ENCODE peak calls at places on chromosomes 6 and 20, in six cellular contexts. R, Q, P, Y, K and G are unnamed samples. For H3K4me1, the result is how much of the 10 kb centered on the place peaks cover.

GRCh38 chr6:24849713-24850112 is 51.0 kb upstream of the ARMH2 start:
- DNase-seq in R (no peak), Q (no peak), P (no peak), Y (no peak), K (no peak), G (no peak)

GRCh38 chr6:168517742-168518347 is 76.9 kb downstream of the SMOC2 start:
- DNase-seq in R (no peak), Q (no peak), P (no peak), Y (no peak), K (no peak), G (no peak)

GRCh38 chr6:144878577-144878976 is 593.4 kb downstream of the UTRN start:
- DNase-seq in R (no peak), Q (no peak), P (no peak), Y (no peak), K (no peak), G (no peak)

GRCh38 chr6:56913276-56914138 is 41.4 kb upstream of the BEND6 start:
- DNase-seq in R (no peak), Q (no peak), P (no peak), Y (peak), K (no peak), G (no peak)

GRCh38 chr6:43506667-43507471 is 3.3 kb downstream of the LRRC73 start:
- DNase-seq in R (peak), Q (peak), P (peak), Y (peak), K (peak), G (peak)

GRCh38 chr20:3218307-3218988 is 9.2 kb downstream of the ITPA start:
- DNase-seq in R (peak), Q (peak), P (peak), Y (no peak), K (peak), G (peak)

GRCh38 chr6:127343753-127344659 is 597 bp upstream of the ECHDC1 start:
- DNase-seq in R (no peak), Q (peak), P (no peak), Y (peak), K (peak), G (no peak)

GRCh38 chr20:13251556-13251955 is 30.5 kb downstream of the ISM1 start:
- DNase-seq in R (no peak), Q (no peak), P (no peak), Y (no peak), K (no peak), G (no peak)

GRCh38 chr6:88763160-88763559 is 200.3 kb downstream of the RNGTT start:
- DNase-seq in R (no peak), Q (no peak), P (no peak), Y (peak), K (no peak), G (no peak)

GRCh38 chr6:12785301-12785700 is 68.7 kb downstream of the PHACTR1 start:
- DNase-seq in R (no peak), Q (no peak), P (no peak), Y (no peak), K (no peak), G (no peak)

GRCh38 chr6:88867841-88868558 is 95.4 kb downstream of the RNGTT start:
- DNase-seq in R (no peak), Q (no peak), P (no peak), Y (peak), K (no peak), G (no peak)

GRCh38 chr6:11042750-11043551 is 1.2 kb downstream of the ELOVL2 start:
- DNase-seq in R (no peak), Q (peak), P (no peak), Y (peak), K (no peak), G (no peak)

GRCh38 chr6:20678831-20679352 is 144.6 kb downstream of the CDKAL1 start:
- DNase-seq in R (no peak), Q (no peak), P (no peak), Y (no peak), K (no peak), G (no peak)

GRCh38 chr6:105077592-105078463 is 102.0 kb downstream of the POPDC3 start:
- DNase-seq in R (no peak), Q (peak), P (no peak), Y (peak), K (peak), G (no peak)

GRCh38 chr6:127855542-127856159 is 45.2 kb downstream of the THEMIS start:
- DNase-seq in R (no peak), Q (peak), P (no peak), Y (no peak), K (peak), G (no peak)

GRCh38 chr20:58716476-58717277 is 24.1 kb downstream of the NPEPL1 start:
- DNase-seq in R (peak), Q (peak), P (no peak), Y (no peak), K (no peak), G (peak)

GRCh38 chr6:134880487-134881190 is 69.3 kb downstream of the ALDH8A1 start:
- DNase-seq in R (no peak), Q (no peak), P (no peak), Y (no peak), K (no peak), G (no peak)

GRCh38 chr6:116572162-116572561 is 858 bp downstream of the RWDD1 start:
- DNase-seq in R (no peak), Q (peak), P (no peak), Y (peak), K (peak), G (peak)

GRCh38 chr20:63878855-63879254 is 13.8 kb downstream of the TPD52L2 start:
- DNase-seq in R (no peak), Q (no peak), P (no peak), Y (no peak), K (no peak), G (no peak)

GRCh38 chr6:3911130-3911529 is 62.0 kb downstream of the FAM50B start:
- DNase-seq in R (no peak), Q (no peak), P (no peak), Y (no peak), K (no peak), G (no peak)

GRCh38 chr6:154683756-154684523 is 49.3 kb upstream of the SCAF8 start:
- DNase-seq in R (no peak), Q (no peak), P (no peak), Y (peak), K (peak), G (no peak)

GRCh38 chr6:169830876-169831275 is 79.5 kb downstream of the ERMARD start:
- DNase-seq in R (no peak), Q (no peak), P (peak), Y (no peak), K (no peak), G (no peak)

GRCh38 chr6:114304304-114304887 is 38.4 kb downstream of the HS3ST5 start:
- DNase-seq in R (no peak), Q (no peak), P (no peak), Y (peak), K (no peak), G (no peak)

GRCh38 chr6:134373282-134373922 is 55.5 kb upstream of the SGK1 start:
- DNase-seq in R (no peak), Q (no peak), P (no peak), Y (peak), K (peak), G (no peak)

GRCh38 chr20:9280654-9281053 is 211.8 kb downstream of the PLCB4 start:
- DNase-seq in R (no peak), Q (no peak), P (no peak), Y (no peak), K (no peak), G (no peak)

GRCh38 chr6:90100059-90100665 is 196.5 kb downstream of the BACH2 start:
- DNase-seq in R (no peak), Q (no peak), P (no peak), Y (peak), K (no peak), G (no peak)

GRCh38 chr6:68779366-68779765 is 144.3 kb downstream of the ADGRB3 start:
- DNase-seq in R (no peak), Q (no peak), P (no peak), Y (no peak), K (no peak), G (no peak)

GRCh38 chr20:49112596-49113274 is 66.6 kb downstream of the CSE1L start:
- DNase-seq in R (no peak), Q (no peak), P (no peak), Y (peak), K (no peak), G (no peak)

GRCh38 chr20:36682311-36682710 is 36.3 kb upstream of the SLA2 start:
- DNase-seq in R (no peak), Q (no peak), P (no peak), Y (no peak), K (no peak), G (no peak)

GRCh38 chr6:32153252-32153834 is 598 bp upstream of the PPT2 start:
- DNase-seq in R (no peak), Q (peak), P (peak), Y (peak), K (peak), G (no peak)

GRCh38 chr20:38139919-38140753 is 24.9 kb downstream of the TGM2 start:
- DNase-seq in R (no peak), Q (no peak), P (peak), Y (peak), K (peak), G (no peak)

GRCh38 chr6:112739766-112740165 is 392.6 kb downstream of the RFPL4B start:
- DNase-seq in R (no peak), Q (no peak), P (no peak), Y (no peak), K (no peak), G (no peak)

GRCh38 chr6:138307816-138308727 is 69.6 kb upstream of the SMIM28 start:
- DNase-seq in R (no peak), Q (no peak), P (no peak), Y (no peak), K (peak), G (peak)

GRCh38 chr6:12718025-12718424 is 1.5 kb downstream of the PHACTR1 start:
- DNase-seq in R (no peak), Q (no peak), P (no peak), Y (peak), K (no peak), G (no peak)

DNA sequence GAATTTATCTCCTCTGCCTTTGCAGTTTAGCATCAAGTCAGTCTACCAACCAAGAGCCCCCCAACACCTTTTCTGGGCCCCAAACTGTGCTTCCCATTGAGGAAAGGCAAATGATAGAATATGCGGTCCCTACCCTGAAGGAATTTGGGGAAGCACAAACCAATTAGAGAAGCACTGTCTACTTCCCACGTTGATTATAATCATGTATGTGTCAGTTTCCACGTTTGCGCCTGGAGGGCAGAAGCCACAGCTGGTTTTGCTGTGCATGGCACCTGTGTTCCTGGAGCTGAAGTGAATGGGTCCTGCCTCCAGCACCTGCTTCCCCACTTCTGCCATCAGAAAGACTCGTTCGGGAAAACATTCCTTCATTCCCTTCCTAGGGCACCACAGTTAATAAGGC is 333.7 kb downstream of the NRN1 start:
- DNase-seq in R (no peak), Q (no peak), P (no peak), Y (no peak), K (no peak), G (no peak)
- TF ChIP-seq CTCF in R (no peak), Q (no peak), P (no peak), Y (no peak), K (no peak), G (no peak)

DNA sequence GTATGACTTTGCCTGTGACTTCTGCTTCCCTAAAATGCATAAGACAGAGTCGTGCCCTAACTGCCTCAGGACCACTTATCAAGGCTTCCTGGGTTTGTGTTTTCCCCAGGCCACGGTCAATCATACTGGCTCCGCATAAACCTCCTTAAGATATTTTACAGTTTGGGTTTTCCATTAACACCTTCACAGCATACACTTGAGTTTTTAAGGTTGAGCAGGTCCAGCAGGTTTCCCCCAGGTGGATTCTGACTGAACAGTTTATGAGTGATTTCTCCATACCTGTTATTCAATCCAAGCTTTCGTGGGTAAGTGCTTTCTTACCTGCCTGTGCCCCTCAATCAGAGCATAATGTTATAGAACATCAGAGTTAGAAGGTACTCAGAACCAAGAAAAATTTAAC is 39.3 kb downstream of the NINL start:
- DNase-seq in R (no peak), Q (no peak), P (no peak), Y (no peak), K (no peak), G (no peak)
- H3K4me1 ChIP-seq in R (under half), Q (under half), P (under half), Y (under half), K (under half), G (under half)

GRCh38 chr6:107080036-107080435 is 35.3 kb downstream of the BEND3 start:
- DNase-seq in R (no peak), Q (no peak), P (no peak), Y (no peak), K (no peak), G (no peak)

GRCh38 chr6:107083921-107084320 is 31.4 kb downstream of the BEND3 start:
- DNase-seq in R (no peak), Q (no peak), P (no peak), Y (no peak), K (no peak), G (no peak)

GRCh38 chr6:107079429-107079828 is 35.9 kb downstream of the BEND3 start:
- DNase-seq in R (no peak), Q (no peak), P (no peak), Y (no peak), K (no peak), G (no peak)

GRCh38 chr6:107083047-107083768 is 32.1 kb downstream of the BEND3 start:
- DNase-seq in R (no peak), Q (no peak), P (no peak), Y (no peak), K (no peak), G (no peak)

DNA sequence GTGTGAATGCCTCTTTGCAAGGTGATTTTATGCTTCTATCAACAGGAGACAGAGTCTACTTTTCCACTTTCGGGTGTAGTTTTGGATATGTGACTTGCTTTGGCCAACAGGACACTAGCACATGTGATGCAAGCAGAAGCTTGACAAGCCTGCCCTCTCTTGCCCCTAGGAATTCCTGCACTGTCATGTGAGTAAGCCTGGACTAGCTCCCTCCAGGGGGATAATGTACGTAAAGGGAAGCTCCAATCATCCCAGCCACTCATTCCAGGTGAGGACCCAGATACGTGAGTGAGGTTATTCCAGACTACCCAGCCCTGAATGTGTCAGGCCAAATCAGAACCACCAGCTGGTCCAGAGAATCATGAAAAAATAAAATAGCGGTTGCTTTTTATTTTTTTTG is 33.3 kb downstream of the BEND3 start:
- DNase-seq in R (no peak), Q (peak), P (no peak), Y (no peak), K (no peak), G (no peak)
- TF ChIP-seq CTCF in R (no peak), Q (peak), P (no peak), Y (no peak), K (no peak), G (no peak)

GRCh38 chr20:35595456-35595855 is 20.2 kb upstream of the SPAG4 start:
- DNase-seq in R (no peak), Q (no peak), P (no peak), Y (no peak), K (no peak), G (no peak)
- H3K4me1 ChIP-seq in R (under half), Q (under half), P (under half), Y (under half), K (under half), G (under half)

GRCh38 chr6:63348836-63349235 is 29.1 kb upstream of the LGSN start:
- DNase-seq in R (no peak), Q (no peak), P (no peak), Y (no peak), K (no peak), G (no peak)

GRCh38 chr6:63349401-63349800 is 29.6 kb upstream of the LGSN start:
- DNase-seq in R (no peak), Q (no peak), P (no peak), Y (no peak), K (no peak), G (no peak)

GRCh38 chr6:63352587-63353281 is 33.0 kb upstream of the LGSN start:
- DNase-seq in R (no peak), Q (peak), P (no peak), Y (peak), K (peak), G (no peak)

GRCh38 chr6:63353282-63353630 is 33.5 kb upstream of the LGSN start:
- DNase-seq in R (no peak), Q (no peak), P (no peak), Y (no peak), K (no peak), G (no peak)

DNA sequence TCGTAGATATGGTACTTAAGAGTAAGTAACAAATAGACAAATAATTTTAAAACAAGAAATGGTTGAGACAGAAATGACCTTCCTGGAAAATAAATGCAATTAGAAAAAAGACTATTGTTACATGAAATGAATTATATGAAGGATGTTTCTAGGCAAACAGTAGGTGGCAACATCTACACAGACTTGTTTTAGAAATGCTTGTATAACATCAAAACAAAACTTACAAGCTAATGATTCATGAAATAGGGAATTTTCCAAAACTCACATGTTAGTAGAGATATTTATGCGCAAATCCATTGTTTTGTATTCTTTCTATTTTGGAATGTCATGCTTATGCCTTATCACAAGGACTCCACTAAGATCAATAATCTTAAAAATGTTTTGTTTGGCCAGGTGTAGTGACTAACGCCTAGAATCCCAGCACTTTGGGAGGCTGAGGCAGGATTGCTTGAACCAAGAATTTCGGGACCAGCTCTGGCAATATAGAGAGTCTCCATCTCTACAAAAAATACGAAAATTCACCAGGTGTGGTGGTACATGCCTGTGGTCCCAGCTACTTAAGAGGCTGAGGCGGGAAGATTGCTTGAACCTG is 32.3 kb upstream of the LGSN start:
- DNase-seq in R (no peak), Q (no peak), P (no peak), Y (peak), K (no peak), G (no peak)
- TF ChIP-seq CTCF in R (no peak), Q (peak), P (peak), Y (peak), K (no peak), G (peak)

DNA sequence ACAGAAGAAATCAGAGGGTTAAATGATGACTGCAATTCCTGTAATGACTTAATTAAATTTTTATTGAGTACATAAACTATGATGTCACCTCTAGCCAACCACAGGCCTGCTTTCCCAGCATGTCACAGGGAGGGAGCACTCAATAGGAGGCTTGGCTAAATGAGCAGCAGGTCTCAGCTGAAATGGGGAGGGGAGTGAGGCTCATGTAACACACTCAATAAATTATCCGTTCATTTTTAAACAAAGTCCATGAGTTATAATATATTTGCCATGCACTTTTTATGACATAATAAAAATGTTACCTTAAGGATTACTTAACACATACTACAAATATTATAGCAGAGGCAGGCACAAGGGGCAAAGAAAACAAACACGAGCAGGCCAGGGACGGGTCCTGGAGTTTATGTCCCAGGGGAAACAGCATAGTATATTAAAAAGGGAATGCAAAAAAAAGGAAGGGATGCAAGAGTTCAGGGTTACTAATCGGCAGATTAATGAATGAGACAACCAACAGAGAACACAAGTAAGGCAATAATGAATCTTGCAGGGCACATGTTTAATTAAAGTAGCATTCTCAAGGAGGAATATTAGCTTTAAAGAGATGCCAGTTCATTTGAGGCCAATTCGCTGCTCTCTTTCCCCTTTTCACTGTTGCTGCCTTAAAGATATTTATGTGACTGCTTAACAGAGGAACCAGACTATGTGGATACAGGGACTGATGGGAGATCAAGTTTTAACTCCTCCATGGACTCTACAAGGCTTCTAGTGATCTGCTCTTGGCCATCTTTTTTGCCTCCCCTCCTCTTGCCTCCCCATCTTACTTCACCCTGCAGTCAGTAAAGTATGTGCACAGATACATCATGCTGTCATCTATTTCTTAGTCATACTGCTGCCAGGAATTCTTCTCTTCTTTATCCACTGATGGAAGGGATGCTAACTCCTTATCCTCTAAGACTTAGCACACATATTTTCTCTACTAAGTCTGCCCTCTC is 27.3 kb upstream of the FAM83C start:
- DNase-seq in R (no peak), Q (no peak), P (no peak), Y (peak), K (no peak), G (no peak)
- H3K4me1 ChIP-seq in R (under half), Q (under half), P (under half), Y (half or more), K (under half), G (under half)